ENCODE peak calls at places on chromosomes 16 and 17, in four cellular contexts. S is AG04450, Q is dorsolateral prefrontal cortex, W is lower lobe of right lung. G is an unnamed sample.

GRCh38 chr16:57609541-57610401 is 18.7 kb upstream of the ADGRG1 start:
- DNase-seq in S (no peak), Q (no peak), W (no peak), G (peak)

GRCh38 chr17:59406808-59407381 is 75.4 kb downstream of the YPEL2 start:
- DNase-seq in S (peak), Q (no peak), W (no peak), G (no peak)

GRCh38 chr17:41528959-41529353 is 848 bp upstream of the KRT19 start:
- DNase-seq in S (no peak), Q (no peak), W (no peak), G (no peak)

GRCh38 chr16:608019-608418 is 18.2 kb downstream of the RAB40C start:
- DNase-seq in S (no peak), Q (no peak), W (no peak), G (no peak)

GRCh38 chr17:3895354-3895753 is 2.5 kb upstream of the CAMKK1 start:
- DNase-seq in S (no peak), Q (no peak), W (no peak), G (no peak)

GRCh38 chr17:15403276-15403939 is 62.0 kb upstream of the TEKT3 start:
- DNase-seq in S (no peak), Q (no peak), W (no peak), G (no peak)

GRCh38 chr16:65111306-65111705 is 10.6 kb downstream of the CDH11 start:
- DNase-seq in S (no peak), Q (no peak), W (no peak), G (no peak)

GRCh38 chr17:55577011-55577586 is 65.8 kb upstream of the SMIM36 start:
- DNase-seq in S (no peak), Q (no peak), W (peak), G (peak)

GRCh38 chr16:68116256-68116853 is 31.2 kb downstream of the NFATC3 start:
- DNase-seq in S (no peak), Q (no peak), W (no peak), G (no peak)

GRCh38 chr17:72445055-72445991 is 324.5 kb downstream of the SOX9 start:
- DNase-seq in S (no peak), Q (no peak), W (no peak), G (no peak)

GRCh38 chr16:81261049-81261648 is 22.7 kb downstream of the BCO1 start:
- DNase-seq in S (no peak), Q (no peak), W (no peak), G (no peak)

GRCh38 chr16:49564577-49565224 is 191.1 kb downstream of the C16orf78 start:
- DNase-seq in S (no peak), Q (no peak), W (no peak), G (no peak)

GRCh38 chr16:23729503-23730424 is 16.7 kb upstream of the ERN2 start:
- DNase-seq in S (peak), Q (no peak), W (peak), G (no peak)

GRCh38 chr17:81713556-81714411 is 1.7 kb downstream of the SLC25A10 start:
- DNase-seq in S (no peak), Q (no peak), W (no peak), G (peak)

GRCh38 chr17:82981141-82981540 is 98.3 kb upstream of the METRNL start:
- DNase-seq in S (no peak), Q (no peak), W (no peak), G (no peak)

GRCh38 chr16:73032548-73033270 is 15.2 kb downstream of the ZFHX3 start:
- DNase-seq in S (no peak), Q (no peak), W (no peak), G (peak)

GRCh38 chr17:67042104-67042899 is 2.1 kb upstream of the CACNG1 start:
- DNase-seq in S (no peak), Q (no peak), W (no peak), G (no peak)

GRCh38 chr16:29977063-29977462 is 3.4 kb downstream of the TAOK2 start:
- DNase-seq in S (no peak), Q (no peak), W (peak), G (no peak)

GRCh38 chr17:9982159-9982558 is 77.1 kb upstream of the RCVRN start:
- DNase-seq in S (no peak), Q (no peak), W (no peak), G (no peak)

GRCh38 chr16:88681084-88681680 is 5.1 kb downstream of the SNAI3 start:
- DNase-seq in S (no peak), Q (no peak), W (peak), G (peak)

GRCh38 chr17:40309938-40310510 is 1.0 kb downstream of the RARA start:
- DNase-seq in S (no peak), Q (no peak), W (no peak), G (no peak)

DNA sequence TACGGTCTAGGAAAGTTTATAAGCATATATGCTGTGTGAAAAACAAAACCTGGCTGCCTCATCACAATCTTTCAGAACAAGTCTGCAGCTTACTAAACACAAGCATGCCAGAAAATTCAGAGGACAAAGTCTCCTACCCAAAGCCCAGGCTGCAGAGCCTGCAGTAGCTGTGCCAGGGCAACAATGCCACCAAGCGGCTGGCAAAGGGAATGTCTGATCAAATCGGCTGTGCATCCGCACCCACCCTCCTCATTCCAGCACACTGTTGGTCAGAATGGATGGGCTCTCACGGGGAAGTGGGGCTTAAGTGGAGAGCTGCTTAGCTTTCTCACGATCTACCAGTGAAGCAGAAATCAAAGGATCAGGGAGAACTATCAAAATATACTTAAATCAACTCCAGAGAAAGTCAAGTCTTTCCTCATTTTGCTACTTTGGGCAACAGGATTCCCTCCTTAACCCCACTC is 73.5 kb downstream of the CYTH1 start:
- DNase-seq in S (peak), Q (peak), W (peak), G (peak)
- H3K4me3 ChIP-seq in S (no peak), Q (no peak), W (no peak), G (peak)

DNA sequence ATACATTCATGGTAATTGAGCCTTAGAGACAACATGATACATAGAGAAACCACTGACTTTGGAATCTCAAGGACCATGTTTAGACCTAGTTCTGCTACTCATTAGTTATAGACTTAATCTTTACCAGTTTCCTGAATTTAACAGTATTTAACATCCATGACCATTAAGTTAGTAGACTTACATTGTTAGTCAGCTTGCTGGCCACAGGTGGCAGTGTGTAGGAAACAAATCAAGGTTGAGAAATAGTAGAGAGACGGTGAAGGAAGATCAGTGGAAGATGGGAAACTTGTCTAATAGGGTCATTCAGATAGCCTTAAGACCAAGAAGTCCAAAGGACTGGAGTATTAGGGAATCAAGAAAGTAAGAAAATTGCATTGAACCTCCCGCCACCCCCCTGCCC is 31.0 kb downstream of the OMG start:
- DNase-seq in S (no peak), Q (no peak), W (no peak), G (no peak)
- TF ChIP-seq CTCF in S (peak), Q (peak), W (no peak), G (peak)

GRCh38 chr16:85898521-85899442 is at the start of gene IRF8:
- DNase-seq in S (no peak), Q (no peak), W (peak), G (peak)

GRCh38 chr16:85901110-85901509 is 2.1 kb downstream of the IRF8 start:
- DNase-seq in S (no peak), Q (no peak), W (no peak), G (no peak)

GRCh38 chr16:85897384-85897783 is 1.6 kb upstream of the IRF8 start:
- DNase-seq in S (no peak), Q (no peak), W (no peak), G (no peak)

GRCh38 chr16:85900031-85900792 is 1.2 kb downstream of the IRF8 start:
- DNase-seq in S (no peak), Q (no peak), W (no peak), G (no peak)

DNA sequence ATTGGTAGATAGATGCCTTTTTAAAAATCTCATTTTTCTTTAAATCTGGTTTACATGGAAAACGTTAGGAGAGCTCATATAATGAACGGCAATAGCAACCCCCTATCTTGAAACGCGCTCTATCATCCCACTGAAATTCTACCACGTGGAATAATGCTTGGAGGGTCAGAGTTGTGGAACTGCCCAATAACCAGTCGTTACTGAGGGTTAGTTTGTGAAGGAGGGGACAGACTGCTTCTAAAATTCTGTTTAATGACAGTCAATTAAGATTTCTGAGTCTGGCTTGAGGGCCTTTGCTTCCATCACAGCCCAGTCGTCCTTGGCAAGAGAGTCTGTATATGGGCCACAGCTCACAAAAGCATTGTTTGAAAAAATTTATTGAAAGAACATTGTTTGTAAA is 482 bp downstream of the IRF8 start:
- DNase-seq in S (no peak), Q (no peak), W (no peak), G (no peak)
- H3K4me3 ChIP-seq in S (no peak), Q (peak), W (peak), G (peak)

GRCh38 chr17:50258647-50259483 is 15.4 kb upstream of the TMEM92 start:
- DNase-seq in S (no peak), Q (no peak), W (no peak), G (no peak)
- TF ChIP-seq CTCF in S (no peak), Q (no peak), W (no peak), G (no peak)

DNA sequence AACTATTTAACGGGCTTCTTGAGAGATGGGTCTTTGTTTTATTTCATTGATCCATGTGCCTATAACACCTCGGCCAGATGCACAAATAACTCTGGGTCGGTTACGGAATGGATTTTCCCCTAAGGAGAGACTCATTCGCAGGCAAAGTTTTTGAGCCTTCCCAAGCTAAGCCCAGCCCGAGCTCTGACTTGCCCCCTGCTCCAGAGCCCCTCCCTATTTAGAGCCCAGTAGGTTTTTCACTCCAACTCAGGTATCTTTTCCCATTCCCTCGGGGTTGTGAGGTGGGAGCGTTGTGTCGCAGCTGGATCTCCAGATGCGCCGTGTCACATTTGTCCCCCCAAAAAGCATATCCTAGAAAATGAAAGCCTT is 812 bp upstream of the MYOCD start:
- DNase-seq in S (no peak), Q (no peak), W (no peak), G (no peak)
- H3K4me3 ChIP-seq in S (peak), Q (peak), W (peak), G (peak)

GRCh38 chr16:14199624-14200023 is 128.5 kb downstream of the MRTFB start:
- DNase-seq in S (no peak), Q (no peak), W (no peak), G (no peak)

GRCh38 chr16:14202095-14202494 is 131.0 kb downstream of the MRTFB start:
- DNase-seq in S (no peak), Q (no peak), W (no peak), G (no peak)

GRCh38 chr16:14205666-14206065 is 134.5 kb downstream of the MRTFB start:
- DNase-seq in S (no peak), Q (no peak), W (no peak), G (no peak)

GRCh38 chr16:14199199-14199598 is 128.1 kb downstream of the MRTFB start:
- DNase-seq in S (no peak), Q (no peak), W (no peak), G (no peak)

GRCh38 chr16:14202697-14203096 is 131.6 kb downstream of the MRTFB start:
- DNase-seq in S (no peak), Q (no peak), W (no peak), G (no peak)
- TF ChIP-seq CTCF in S (peak), Q (peak), W (peak), G (peak)

GRCh38 chr17:68302066-68302564 is 10.8 kb downstream of the ARSG start:
- DNase-seq in S (no peak), Q (no peak), W (no peak), G (no peak)

GRCh38 chr17:68297168-68297567 is 5.9 kb downstream of the ARSG start:
- DNase-seq in S (no peak), Q (no peak), W (no peak), G (no peak)

GRCh38 chr17:68301438-68301959 is 10.2 kb downstream of the ARSG start:
- DNase-seq in S (no peak), Q (no peak), W (no peak), G (no peak)

GRCh38 chr17:68298601-68299000 is 7.3 kb downstream of the ARSG start:
- DNase-seq in S (no peak), Q (no peak), W (no peak), G (no peak)

DNA sequence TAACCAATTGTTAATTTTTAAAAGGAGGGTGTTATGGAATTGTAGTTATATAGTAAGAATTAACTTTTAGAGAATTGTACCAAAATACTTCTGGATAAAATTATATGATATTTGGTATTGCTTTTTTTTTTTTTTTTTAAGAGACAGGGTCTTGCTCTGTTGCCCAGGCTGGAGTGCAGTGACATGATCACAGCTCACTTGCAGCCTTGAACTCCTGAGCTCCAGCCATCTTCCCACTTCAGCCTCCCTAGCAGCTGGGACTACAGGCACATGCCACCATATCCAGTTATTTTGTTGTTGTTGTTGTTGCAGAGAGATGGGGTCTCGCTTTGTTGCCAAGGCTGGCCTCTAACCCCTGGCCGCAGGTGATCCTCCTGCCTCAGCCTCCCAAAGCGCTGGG is 8.5 kb downstream of the ARSG start:
- DNase-seq in S (no peak), Q (no peak), W (no peak), G (no peak)
- H3K4me3 ChIP-seq in S (no peak), Q (no peak), W (no peak), G (no peak)